ENCODE peak calls at places on chromosomes 3 and 15, in four cellular contexts. One of them, this sample, is unnamed.

GRCh38 chr3:119223511-119223910 is 17.2 kb downstream of the B4GALT4 start:
- DNase-seq in suprapubic skin: no peak
- DNase-seq in K562: no peak
- DNase-seq in esophagus squamous epithelium: no peak
- DNase-seq in this sample: no peak

GRCh38 chr3:52827866-52828376 is 2.6 kb downstream of the ITIH4 start:
- DNase-seq in esophagus squamous epithelium: no peak
- DNase-seq in suprapubic skin: no peak
- DNase-seq in K562: no peak
- DNase-seq in this sample: no peak

GRCh38 chr3:16821053-16821452 is 63.7 kb upstream of the PLCL2 start:
- DNase-seq in K562: no peak
- DNase-seq in suprapubic skin: no peak
- DNase-seq in esophagus squamous epithelium: no peak
- DNase-seq in this sample: no peak

GRCh38 chr3:16056210-16056607 is 118.3 kb upstream of the GALNT15 start:
- DNase-seq in K562: no peak
- DNase-seq in esophagus squamous epithelium: no peak
- DNase-seq in suprapubic skin: peak; percentile 83
- DNase-seq in this sample: no peak

GRCh38 chr15:47624503-47624902 is 92.8 kb upstream of the SEMA6D start:
- DNase-seq in suprapubic skin: no peak
- DNase-seq in K562: no peak
- DNase-seq in esophagus squamous epithelium: no peak
- DNase-seq in this sample: no peak

GRCh38 chr3:189041482-189042090 is 130.2 kb upstream of the TPRG1 start:
- DNase-seq in K562: peak; percentile 1
- DNase-seq in esophagus squamous epithelium: peak; percentile 4
- DNase-seq in suprapubic skin: no peak
- DNase-seq in this sample: peak; percentile 36

GRCh38 chr3:113659121-113659531 is 37.3 kb downstream of the USF3 start:
- DNase-seq in esophagus squamous epithelium: no peak
- DNase-seq in suprapubic skin: no peak
- DNase-seq in K562: no peak
- DNase-seq in this sample: no peak

GRCh38 chr3:168116279-168116678 is 20.6 kb upstream of the GOLIM4 start:
- DNase-seq in suprapubic skin: peak; percentile 66
- DNase-seq in K562: peak; percentile 94
- DNase-seq in esophagus squamous epithelium: no peak
- DNase-seq in this sample: peak; percentile 11

GRCh38 chr15:79115971-79116370 is 25.4 kb upstream of the RASGRF1 start:
- DNase-seq in K562: no peak
- DNase-seq in suprapubic skin: no peak
- DNase-seq in esophagus squamous epithelium: no peak
- DNase-seq in this sample: no peak

DNA sequence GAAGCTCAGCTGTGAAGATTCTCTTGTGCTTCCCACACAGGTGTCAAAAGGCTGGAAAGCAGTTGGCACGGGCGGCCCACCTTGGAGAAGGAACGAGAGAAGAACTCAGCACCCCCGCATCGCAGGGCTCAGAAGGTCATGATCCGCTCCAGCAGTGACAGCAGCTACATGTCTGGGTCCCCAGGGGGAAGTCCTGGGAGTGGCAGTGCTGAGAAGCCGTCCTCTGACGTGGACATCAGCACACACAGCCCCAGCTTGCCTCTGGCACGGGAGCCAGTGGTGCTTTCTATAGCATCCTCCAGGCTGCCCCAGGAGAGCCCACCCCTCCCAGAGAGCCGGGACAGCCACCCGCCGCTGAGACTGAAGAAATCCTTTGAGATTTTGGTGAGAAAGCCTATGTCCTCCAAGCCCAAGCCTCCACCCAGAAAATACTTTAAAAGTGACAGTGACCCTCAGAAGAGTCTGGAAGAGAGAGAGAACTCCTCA is 31.4 kb downstream of the STARD5 start:
- DNase-seq in K562: no peak
- DNase-seq in suprapubic skin: peak; percentile 58
- DNase-seq in esophagus squamous epithelium: no peak
- DNase-seq in this sample: no peak
- TF ChIP-seq POLR2A in K562: no peak
- TF ChIP-seq POLR2A in suprapubic skin: no peak
- TF ChIP-seq POLR2A in esophagus squamous epithelium: no peak
- TF ChIP-seq POLR2A in this sample: no peak

GRCh38 chr15:40803076-40803475 is 3.8 kb upstream of the ZFYVE19 start:
- DNase-seq in esophagus squamous epithelium: no peak
- DNase-seq in suprapubic skin: no peak
- DNase-seq in K562: no peak
- DNase-seq in this sample: no peak

GRCh38 chr15:40807888-40808194 is 568 bp upstream of the DNAJC17 start:
- DNase-seq in suprapubic skin: no peak
- DNase-seq in esophagus squamous epithelium: no peak
- DNase-seq in K562: no peak
- DNase-seq in this sample: no peak

GRCh38 chr15:40807028-40807887 is at the start of the genes DNAJC17 and ZFYVE19:
- DNase-seq in suprapubic skin: peak; percentile 96
- DNase-seq in K562: peak; percentile 98
- DNase-seq in esophagus squamous epithelium: peak; percentile 85
- DNase-seq in this sample: peak; percentile 99

GRCh38 chr15:40806672-40807027 is 239 bp upstream of the ZFYVE19 start:
- DNase-seq in esophagus squamous epithelium: no peak
- DNase-seq in suprapubic skin: no peak
- DNase-seq in K562: no peak
- DNase-seq in this sample: no peak

GRCh38 chr15:40803688-40804087 is 3.2 kb upstream of the ZFYVE19 start:
- DNase-seq in suprapubic skin: no peak
- DNase-seq in K562: no peak
- DNase-seq in esophagus squamous epithelium: no peak
- DNase-seq in this sample: no peak
- H3K36me3 ChIP-seq in suprapubic skin: peaks cover 4% of the 10 kb centered on the region
- H3K36me3 ChIP-seq in K562: peaks cover 15% of the 10 kb centered on the region
- H3K36me3 ChIP-seq in esophagus squamous epithelium: no peaks in the 10 kb centered on the region
- H3K36me3 ChIP-seq in this sample: no peaks in the 10 kb centered on the region

GRCh38 chr3:89558711-89559110 is 451.3 kb downstream of the EPHA3 start:
- DNase-seq in esophagus squamous epithelium: no peak
- DNase-seq in suprapubic skin: no peak
- DNase-seq in K562: no peak
- DNase-seq in this sample: no peak

GRCh38 chr3:89560546-89560945 is 453.1 kb downstream of the EPHA3 start:
- DNase-seq in esophagus squamous epithelium: no peak
- DNase-seq in K562: no peak
- DNase-seq in suprapubic skin: no peak
- DNase-seq in this sample: no peak

GRCh38 chr3:89565098-89565497 is 457.7 kb downstream of the EPHA3 start:
- DNase-seq in suprapubic skin: no peak
- DNase-seq in K562: no peak
- DNase-seq in esophagus squamous epithelium: no peak
- DNase-seq in this sample: no peak

GRCh38 chr3:89562373-89562772 is 455.0 kb downstream of the EPHA3 start:
- DNase-seq in suprapubic skin: no peak
- DNase-seq in K562: no peak
- DNase-seq in esophagus squamous epithelium: no peak
- DNase-seq in this sample: no peak
- TF ChIP-seq CTCF in suprapubic skin: no peak
- TF ChIP-seq CTCF in K562: no peak
- TF ChIP-seq CTCF in esophagus squamous epithelium: no peak
- TF ChIP-seq CTCF in this sample: no peak

GRCh38 chr3:20405731-20406130 is 219.7 kb upstream of the SGO1 start:
- DNase-seq in K562: no peak
- DNase-seq in suprapubic skin: no peak
- DNase-seq in esophagus squamous epithelium: no peak
- DNase-seq in this sample: no peak
- TF ChIP-seq POLR2A in K562: no peak
- TF ChIP-seq POLR2A in suprapubic skin: no peak
- TF ChIP-seq POLR2A in esophagus squamous epithelium: no peak
- TF ChIP-seq POLR2A in this sample: no peak

DNA sequence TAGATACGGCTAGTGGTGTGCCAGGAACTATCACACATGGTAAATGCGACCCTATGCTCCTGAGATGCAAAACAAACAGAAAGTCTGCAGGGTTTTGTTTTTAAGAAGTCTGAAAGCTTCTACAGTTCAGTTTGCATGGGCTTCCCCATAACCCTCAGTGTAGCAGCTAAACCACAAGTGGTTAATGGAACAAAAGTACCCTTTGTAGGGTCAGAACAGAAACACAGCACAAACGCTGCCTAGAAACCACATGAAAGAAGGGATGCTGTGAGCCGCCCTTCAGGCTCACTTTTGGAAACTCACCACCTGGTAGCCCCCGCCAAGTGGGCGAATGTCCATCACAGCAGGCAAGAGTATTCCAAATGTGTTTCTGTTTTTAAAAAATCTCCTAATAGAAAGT is 46.2 kb downstream of the CTDSPL start:
- DNase-seq in K562: no peak
- DNase-seq in suprapubic skin: no peak
- DNase-seq in esophagus squamous epithelium: no peak
- DNase-seq in this sample: no peak
- H3K36me3 ChIP-seq in K562: no peaks in the 10 kb centered on the region
- H3K36me3 ChIP-seq in suprapubic skin: no peaks in the 10 kb centered on the region
- H3K36me3 ChIP-seq in esophagus squamous epithelium: no peaks in the 10 kb centered on the region
- H3K36me3 ChIP-seq in this sample: no peaks in the 10 kb centered on the region

GRCh38 chr15:84981711-84982300 is at the start of gene PDE8A:
- DNase-seq in K562: peak; percentile 67
- DNase-seq in esophagus squamous epithelium: no peak
- DNase-seq in suprapubic skin: peak; percentile 71
- DNase-seq in this sample: peak; percentile 56
- TF ChIP-seq CTCF in K562: no peak
- TF ChIP-seq CTCF in esophagus squamous epithelium: no peak
- TF ChIP-seq CTCF in suprapubic skin: peak; percentile 8
- TF ChIP-seq CTCF in this sample: no peak

GRCh38 chr15:94230886-94231727 is at the start of gene MCTP2:
- DNase-seq in suprapubic skin: peak; percentile 88
- DNase-seq in esophagus squamous epithelium: peak; percentile 57
- DNase-seq in K562: no peak
- DNase-seq in this sample: peak; percentile 69
- TF ChIP-seq POLR2A in suprapubic skin: no peak
- TF ChIP-seq POLR2A in esophagus squamous epithelium: peak; percentile 56
- TF ChIP-seq POLR2A in K562: no peak
- TF ChIP-seq POLR2A in this sample: peak; percentile 50

DNA sequence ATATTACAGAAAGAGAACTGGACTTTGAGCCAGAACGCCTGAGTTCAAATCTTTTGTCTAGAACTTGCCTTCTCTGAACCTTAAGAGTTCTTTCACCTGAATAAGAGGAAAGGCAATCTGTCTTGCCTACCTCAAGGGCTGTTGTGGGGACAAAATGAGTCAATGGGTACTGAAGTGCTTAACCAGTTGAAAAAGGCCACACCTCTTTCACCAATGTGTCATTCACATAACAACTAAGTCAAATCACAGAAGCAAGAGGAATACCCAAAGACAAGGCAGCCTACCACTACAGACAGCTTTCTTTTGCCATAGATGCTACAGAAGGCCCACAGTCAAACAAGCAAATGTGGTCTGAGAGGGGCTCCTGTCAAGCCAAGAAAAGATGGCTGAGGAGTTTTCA is 39.7 kb downstream of the NBEAL2 start:
- DNase-seq in suprapubic skin: no peak
- DNase-seq in esophagus squamous epithelium: no peak
- DNase-seq in K562: no peak
- DNase-seq in this sample: no peak
- H3K36me3 ChIP-seq in suprapubic skin: peaks cover 54% of the 10 kb centered on the region
- H3K36me3 ChIP-seq in esophagus squamous epithelium: peaks cover 7% of the 10 kb centered on the region
- H3K36me3 ChIP-seq in K562: peaks cover 64% of the 10 kb centered on the region
- H3K36me3 ChIP-seq in this sample: peaks cover 33% of the 10 kb centered on the region